ENCODE peak calls at places on chromosomes 7 and 10, in nine cellular contexts. One of them, this sample, is unnamed.

GRCh38 chr7:137774793-137775201 is 72.0 kb downstream of the DGKI start:
- DNase-seq in cardiac fibroblast: peak; percentile 76
- DNase-seq in HuH-7: no peak
- DNase-seq in skeletal muscle cell: no peak
- DNase-seq in neural crest cell: no peak
- DNase-seq in left colon: no peak
- DNase-seq in EL: peak; percentile 20
- DNase-seq in activated CD4-positive, alpha-beta T cell treated with anti-CD3 and anti-CD28 coated beads, Interleukin-2, amount 50 U/mL, for 48 hours: peak; percentile 8
- DNase-seq in stimulated activated CD4-positive, alpha-beta T cell treated with anti-CD3 and anti-CD28 coated beads, Interleukin-4, amount 100 ng/mL, for 48 hours: no peak
- DNase-seq in this sample: no peak

GRCh38 chr7:26853788-26854393 is 10.5 kb downstream of the SKAP2 start:
- DNase-seq in skeletal muscle cell: no peak
- DNase-seq in activated CD4-positive, alpha-beta T cell treated with anti-CD3 and anti-CD28 coated beads, Interleukin-2, amount 50 U/mL, for 48 hours: no peak
- DNase-seq in neural crest cell: no peak
- DNase-seq in HuH-7: no peak
- DNase-seq in left colon: no peak
- DNase-seq in EL: peak; percentile 53
- DNase-seq in cardiac fibroblast: peak; percentile 63
- DNase-seq in stimulated activated CD4-positive, alpha-beta T cell treated with anti-CD3 and anti-CD28 coated beads, Interleukin-4, amount 100 ng/mL, for 48 hours: no peak
- DNase-seq in this sample: no peak

GRCh38 chr7:1312098-1313070 is 79.7 kb downstream of the UNCX start:
- DNase-seq in skeletal muscle cell: no peak
- DNase-seq in cardiac fibroblast: no peak
- DNase-seq in HuH-7: no peak
- DNase-seq in left colon: no peak
- DNase-seq in neural crest cell: no peak
- DNase-seq in stimulated activated CD4-positive, alpha-beta T cell treated with anti-CD3 and anti-CD28 coated beads, Interleukin-4, amount 100 ng/mL, for 48 hours: no peak
- DNase-seq in activated CD4-positive, alpha-beta T cell treated with anti-CD3 and anti-CD28 coated beads, Interleukin-2, amount 50 U/mL, for 48 hours: no peak
- DNase-seq in EL: no peak
- DNase-seq in this sample: no peak

GRCh38 chr10:62554632-62555199 is 180.5 kb downstream of the ZNF365 start:
- DNase-seq in neural crest cell: no peak
- DNase-seq in HuH-7: peak; percentile 6
- DNase-seq in stimulated activated CD4-positive, alpha-beta T cell treated with anti-CD3 and anti-CD28 coated beads, Interleukin-4, amount 100 ng/mL, for 48 hours: no peak
- DNase-seq in skeletal muscle cell: peak; percentile 35
- DNase-seq in left colon: no peak
- DNase-seq in activated CD4-positive, alpha-beta T cell treated with anti-CD3 and anti-CD28 coated beads, Interleukin-2, amount 50 U/mL, for 48 hours: peak; percentile 10
- DNase-seq in cardiac fibroblast: peak; percentile 82
- DNase-seq in EL: peak; percentile 56
- DNase-seq in this sample: peak; percentile 23

GRCh38 chr10:132201111-132201989 is 14.6 kb downstream of the DPYSL4 start:
- DNase-seq in neural crest cell: no peak
- DNase-seq in stimulated activated CD4-positive, alpha-beta T cell treated with anti-CD3 and anti-CD28 coated beads, Interleukin-4, amount 100 ng/mL, for 48 hours: no peak
- DNase-seq in left colon: no peak
- DNase-seq in activated CD4-positive, alpha-beta T cell treated with anti-CD3 and anti-CD28 coated beads, Interleukin-2, amount 50 U/mL, for 48 hours: no peak
- DNase-seq in HuH-7: no peak
- DNase-seq in cardiac fibroblast: no peak
- DNase-seq in EL: no peak
- DNase-seq in skeletal muscle cell: no peak
- DNase-seq in this sample: no peak

GRCh38 chr10:124892031-124892430 is 49.9 kb upstream of the ZRANB1 start:
- DNase-seq in HuH-7: no peak
- DNase-seq in activated CD4-positive, alpha-beta T cell treated with anti-CD3 and anti-CD28 coated beads, Interleukin-2, amount 50 U/mL, for 48 hours: no peak
- DNase-seq in skeletal muscle cell: no peak
- DNase-seq in cardiac fibroblast: no peak
- DNase-seq in neural crest cell: no peak
- DNase-seq in left colon: no peak
- DNase-seq in EL: no peak
- DNase-seq in stimulated activated CD4-positive, alpha-beta T cell treated with anti-CD3 and anti-CD28 coated beads, Interleukin-4, amount 100 ng/mL, for 48 hours: no peak
- DNase-seq in this sample: no peak

GRCh38 chr7:111801277-111801676 is 239.0 kb upstream of the IMMP2L start:
- DNase-seq in stimulated activated CD4-positive, alpha-beta T cell treated with anti-CD3 and anti-CD28 coated beads, Interleukin-4, amount 100 ng/mL, for 48 hours: no peak
- DNase-seq in skeletal muscle cell: no peak
- DNase-seq in neural crest cell: no peak
- DNase-seq in cardiac fibroblast: no peak
- DNase-seq in activated CD4-positive, alpha-beta T cell treated with anti-CD3 and anti-CD28 coated beads, Interleukin-2, amount 50 U/mL, for 48 hours: no peak
- DNase-seq in EL: no peak
- DNase-seq in HuH-7: no peak
- DNase-seq in left colon: no peak
- DNase-seq in this sample: no peak

GRCh38 chr10:89213191-89213808 is 6.2 kb upstream of the CH25H start:
- DNase-seq in EL: peak; percentile 39
- DNase-seq in neural crest cell: no peak
- DNase-seq in stimulated activated CD4-positive, alpha-beta T cell treated with anti-CD3 and anti-CD28 coated beads, Interleukin-4, amount 100 ng/mL, for 48 hours: no peak
- DNase-seq in left colon: no peak
- DNase-seq in cardiac fibroblast: peak; percentile 70
- DNase-seq in skeletal muscle cell: peak; percentile 38
- DNase-seq in activated CD4-positive, alpha-beta T cell treated with anti-CD3 and anti-CD28 coated beads, Interleukin-2, amount 50 U/mL, for 48 hours: no peak
- DNase-seq in HuH-7: peak; percentile 28
- DNase-seq in this sample: no peak

GRCh38 chr10:102542800-102543418 is 39.1 kb downstream of the SUFU start:
- DNase-seq in neural crest cell: no peak
- DNase-seq in left colon: no peak
- DNase-seq in activated CD4-positive, alpha-beta T cell treated with anti-CD3 and anti-CD28 coated beads, Interleukin-2, amount 50 U/mL, for 48 hours: no peak
- DNase-seq in HuH-7: no peak
- DNase-seq in skeletal muscle cell: no peak
- DNase-seq in stimulated activated CD4-positive, alpha-beta T cell treated with anti-CD3 and anti-CD28 coated beads, Interleukin-4, amount 100 ng/mL, for 48 hours: no peak
- DNase-seq in EL: peak; percentile 27
- DNase-seq in cardiac fibroblast: peak; percentile 75
- DNase-seq in this sample: no peak

GRCh38 chr7:28957064-28957821 is 887 bp downstream of the TRIL start:
- DNase-seq in activated CD4-positive, alpha-beta T cell treated with anti-CD3 and anti-CD28 coated beads, Interleukin-2, amount 50 U/mL, for 48 hours: peak; percentile 14
- DNase-seq in HuH-7: no peak
- DNase-seq in EL: peak; percentile 7
- DNase-seq in stimulated activated CD4-positive, alpha-beta T cell treated with anti-CD3 and anti-CD28 coated beads, Interleukin-4, amount 100 ng/mL, for 48 hours: no peak
- DNase-seq in left colon: peak; percentile 33
- DNase-seq in skeletal muscle cell: no peak
- DNase-seq in neural crest cell: peak; percentile 46
- DNase-seq in cardiac fibroblast: peak; percentile 32
- DNase-seq in this sample: peak; percentile 17

This sample was measured in GM12891.